ENCODE peak calls at places on chromosomes 5 and 9, in ten cellular contexts. One of them, this sample, is unnamed.

GRCh38 chr9:84697494-84698114 is 28.1 kb downstream of the NTRK2 start:
- DNase-seq in astrocyte of the spinal cord: peak
- DNase-seq in NCI-H2081: peak
- DNase-seq in cardiac fibroblast: peak
- DNase-seq in effector memory CD4-positive, alpha-beta T cell: no peak
- DNase-seq in M059J: peak
- DNase-seq in Caco-2: peak
- DNase-seq in AG09319: peak
- DNase-seq in activated CD4-positive, alpha-beta T cell treated with anti-CD3 and anti-CD28 coated beads for 4 hours: peak
- DNase-seq in endothelial cell: peak
- DNase-seq in this sample: no peak

GRCh38 chr5:143828710-143829109 is 16.7 kb downstream of the HMHB1 start:
- DNase-seq in Caco-2: no peak
- DNase-seq in endothelial cell: no peak
- DNase-seq in activated CD4-positive, alpha-beta T cell treated with anti-CD3 and anti-CD28 coated beads for 4 hours: no peak
- DNase-seq in M059J: no peak
- DNase-seq in effector memory CD4-positive, alpha-beta T cell: no peak
- DNase-seq in astrocyte of the spinal cord: no peak
- DNase-seq in AG09319: no peak
- DNase-seq in cardiac fibroblast: no peak
- DNase-seq in NCI-H2081: no peak
- DNase-seq in this sample: no peak

GRCh38 chr5:18052569-18052968 is 418.3 kb downstream of the TAF11L14 start:
- DNase-seq in AG09319: no peak
- DNase-seq in NCI-H2081: no peak
- DNase-seq in M059J: no peak
- DNase-seq in astrocyte of the spinal cord: no peak
- DNase-seq in effector memory CD4-positive, alpha-beta T cell: no peak
- DNase-seq in cardiac fibroblast: no peak
- DNase-seq in Caco-2: no peak
- DNase-seq in endothelial cell: no peak
- DNase-seq in activated CD4-positive, alpha-beta T cell treated with anti-CD3 and anti-CD28 coated beads for 4 hours: no peak
- DNase-seq in this sample: no peak

GRCh38 chr5:73515232-73515631 is 17.0 kb downstream of the BTF3 start:
- DNase-seq in NCI-H2081: peak
- DNase-seq in astrocyte of the spinal cord: no peak
- DNase-seq in Caco-2: no peak
- DNase-seq in endothelial cell: no peak
- DNase-seq in M059J: no peak
- DNase-seq in cardiac fibroblast: no peak
- DNase-seq in activated CD4-positive, alpha-beta T cell treated with anti-CD3 and anti-CD28 coated beads for 4 hours: no peak
- DNase-seq in effector memory CD4-positive, alpha-beta T cell: no peak
- DNase-seq in AG09319: no peak
- DNase-seq in this sample: no peak

GRCh38 chr9:93288891-93289883 is 105.2 kb downstream of the WNK2 start:
- DNase-seq in M059J: peak
- DNase-seq in astrocyte of the spinal cord: no peak
- DNase-seq in activated CD4-positive, alpha-beta T cell treated with anti-CD3 and anti-CD28 coated beads for 4 hours: no peak
- DNase-seq in NCI-H2081: no peak
- DNase-seq in effector memory CD4-positive, alpha-beta T cell: no peak
- DNase-seq in endothelial cell: no peak
- DNase-seq in Caco-2: no peak
- DNase-seq in cardiac fibroblast: peak
- DNase-seq in AG09319: no peak
- DNase-seq in this sample: no peak

GRCh38 chr9:135067091-135067710 is 20.3 kb upstream of the OLFM1 start:
- DNase-seq in astrocyte of the spinal cord: no peak
- DNase-seq in cardiac fibroblast: no peak
- DNase-seq in Caco-2: peak
- DNase-seq in effector memory CD4-positive, alpha-beta T cell: no peak
- DNase-seq in activated CD4-positive, alpha-beta T cell treated with anti-CD3 and anti-CD28 coated beads for 4 hours: no peak
- DNase-seq in endothelial cell: no peak
- DNase-seq in AG09319: no peak
- DNase-seq in M059J: no peak
- DNase-seq in NCI-H2081: no peak
- DNase-seq in this sample: no peak

GRCh38 chr5:74653991-74654390 is 13.5 kb upstream of the ENC1 start:
- DNase-seq in NCI-H2081: no peak
- DNase-seq in cardiac fibroblast: no peak
- DNase-seq in activated CD4-positive, alpha-beta T cell treated with anti-CD3 and anti-CD28 coated beads for 4 hours: no peak
- DNase-seq in astrocyte of the spinal cord: no peak
- DNase-seq in M059J: no peak
- DNase-seq in AG09319: no peak
- DNase-seq in effector memory CD4-positive, alpha-beta T cell: no peak
- DNase-seq in endothelial cell: no peak
- DNase-seq in Caco-2: no peak
- DNase-seq in this sample: no peak

GRCh38 chr5:181204561-181205401 is at the start of gene TRIM7:
- DNase-seq in AG09319: no peak
- DNase-seq in astrocyte of the spinal cord: peak
- DNase-seq in effector memory CD4-positive, alpha-beta T cell: no peak
- DNase-seq in NCI-H2081: no peak
- DNase-seq in activated CD4-positive, alpha-beta T cell treated with anti-CD3 and anti-CD28 coated beads for 4 hours: no peak
- DNase-seq in cardiac fibroblast: no peak
- DNase-seq in Caco-2: no peak
- DNase-seq in endothelial cell: no peak
- DNase-seq in M059J: peak
- DNase-seq in this sample: no peak

GRCh38 chr9:15374310-15374709 is 48.4 kb upstream of the SNAPC3 start:
- DNase-seq in activated CD4-positive, alpha-beta T cell treated with anti-CD3 and anti-CD28 coated beads for 4 hours: no peak
- DNase-seq in astrocyte of the spinal cord: no peak
- DNase-seq in NCI-H2081: no peak
- DNase-seq in M059J: no peak
- DNase-seq in Caco-2: no peak
- DNase-seq in cardiac fibroblast: no peak
- DNase-seq in endothelial cell: no peak
- DNase-seq in effector memory CD4-positive, alpha-beta T cell: no peak
- DNase-seq in AG09319: no peak
- DNase-seq in this sample: no peak

GRCh38 chr5:51395666-51396356 is 12.6 kb downstream of the ISL1 start:
- DNase-seq in AG09319: no peak
- DNase-seq in cardiac fibroblast: no peak
- DNase-seq in effector memory CD4-positive, alpha-beta T cell: no peak
- DNase-seq in astrocyte of the spinal cord: no peak
- DNase-seq in NCI-H2081: no peak
- DNase-seq in endothelial cell: no peak
- DNase-seq in M059J: no peak
- DNase-seq in activated CD4-positive, alpha-beta T cell treated with anti-CD3 and anti-CD28 coated beads for 4 hours: no peak
- DNase-seq in Caco-2: no peak
- DNase-seq in this sample: no peak

GRCh38 chr5:80466669-80467485 is 21.0 kb upstream of the FAM151B start:
- DNase-seq in activated CD4-positive, alpha-beta T cell treated with anti-CD3 and anti-CD28 coated beads for 4 hours: no peak
- DNase-seq in effector memory CD4-positive, alpha-beta T cell: no peak
- DNase-seq in M059J: no peak
- DNase-seq in NCI-H2081: no peak
- DNase-seq in endothelial cell: no peak
- DNase-seq in AG09319: no peak
- DNase-seq in astrocyte of the spinal cord: peak
- DNase-seq in Caco-2: no peak
- DNase-seq in cardiac fibroblast: peak
- DNase-seq in this sample: no peak

GRCh38 chr9:131272212-131272611 is 4.1 kb downstream of the FAM78A start:
- DNase-seq in effector memory CD4-positive, alpha-beta T cell: no peak
- DNase-seq in activated CD4-positive, alpha-beta T cell treated with anti-CD3 and anti-CD28 coated beads for 4 hours: no peak
- DNase-seq in NCI-H2081: no peak
- DNase-seq in M059J: no peak
- DNase-seq in astrocyte of the spinal cord: no peak
- DNase-seq in cardiac fibroblast: no peak
- DNase-seq in Caco-2: no peak
- DNase-seq in endothelial cell: no peak
- DNase-seq in AG09319: no peak
- DNase-seq in this sample: no peak

GRCh38 chr9:107547772-107548297 is 58.3 kb upstream of the KLF4 start:
- DNase-seq in effector memory CD4-positive, alpha-beta T cell: no peak
- DNase-seq in M059J: no peak
- DNase-seq in NCI-H2081: no peak
- DNase-seq in cardiac fibroblast: peak
- DNase-seq in astrocyte of the spinal cord: no peak
- DNase-seq in endothelial cell: no peak
- DNase-seq in activated CD4-positive, alpha-beta T cell treated with anti-CD3 and anti-CD28 coated beads for 4 hours: no peak
- DNase-seq in AG09319: no peak
- DNase-seq in Caco-2: no peak
- DNase-seq in this sample: no peak

GRCh38 chr9:125568616-125569015 is 138.4 kb downstream of the MAPKAP1 start:
- DNase-seq in M059J: peak
- DNase-seq in activated CD4-positive, alpha-beta T cell treated with anti-CD3 and anti-CD28 coated beads for 4 hours: no peak
- DNase-seq in astrocyte of the spinal cord: no peak
- DNase-seq in NCI-H2081: no peak
- DNase-seq in AG09319: no peak
- DNase-seq in Caco-2: no peak
- DNase-seq in endothelial cell: no peak
- DNase-seq in cardiac fibroblast: peak
- DNase-seq in effector memory CD4-positive, alpha-beta T cell: no peak
- DNase-seq in this sample: no peak

GRCh38 chr5:131264453-131265200 is 774 bp downstream of the CDC42SE2 start:
- DNase-seq in Caco-2: peak
- DNase-seq in effector memory CD4-positive, alpha-beta T cell: no peak
- DNase-seq in astrocyte of the spinal cord: peak
- DNase-seq in AG09319: no peak
- DNase-seq in cardiac fibroblast: peak
- DNase-seq in activated CD4-positive, alpha-beta T cell treated with anti-CD3 and anti-CD28 coated beads for 4 hours: peak
- DNase-seq in M059J: peak
- DNase-seq in NCI-H2081: no peak
- DNase-seq in endothelial cell: peak
- DNase-seq in this sample: no peak

GRCh38 chr9:121962421-121962820 is 130.7 kb downstream of the TTLL11 start:
- DNase-seq in astrocyte of the spinal cord: no peak
- DNase-seq in cardiac fibroblast: peak
- DNase-seq in Caco-2: no peak
- DNase-seq in effector memory CD4-positive, alpha-beta T cell: no peak
- DNase-seq in activated CD4-positive, alpha-beta T cell treated with anti-CD3 and anti-CD28 coated beads for 4 hours: no peak
- DNase-seq in NCI-H2081: no peak
- DNase-seq in M059J: no peak
- DNase-seq in endothelial cell: no peak
- DNase-seq in AG09319: no peak
- DNase-seq in this sample: no peak

GRCh38 chr5:55989860-55990259 is 4.9 kb downstream of the IL6ST start:
- DNase-seq in activated CD4-positive, alpha-beta T cell treated with anti-CD3 and anti-CD28 coated beads for 4 hours: no peak
- DNase-seq in NCI-H2081: no peak
- DNase-seq in AG09319: no peak
- DNase-seq in M059J: no peak
- DNase-seq in endothelial cell: no peak
- DNase-seq in cardiac fibroblast: no peak
- DNase-seq in astrocyte of the spinal cord: no peak
- DNase-seq in effector memory CD4-positive, alpha-beta T cell: no peak
- DNase-seq in Caco-2: no peak
- DNase-seq in this sample: no peak

GRCh38 chr5:64637144-64637543 is 53.2 kb upstream of the SHISAL2B start:
- DNase-seq in activated CD4-positive, alpha-beta T cell treated with anti-CD3 and anti-CD28 coated beads for 4 hours: no peak
- DNase-seq in Caco-2: no peak
- DNase-seq in astrocyte of the spinal cord: no peak
- DNase-seq in effector memory CD4-positive, alpha-beta T cell: no peak
- DNase-seq in NCI-H2081: no peak
- DNase-seq in cardiac fibroblast: no peak
- DNase-seq in AG09319: no peak
- DNase-seq in endothelial cell: no peak
- DNase-seq in M059J: peak
- DNase-seq in this sample: no peak

GRCh38 chr9:86946712-86947145 is 577 bp downstream of the GAS1 start:
- DNase-seq in Caco-2: no peak
- DNase-seq in AG09319: no peak
- DNase-seq in cardiac fibroblast: peak
- DNase-seq in NCI-H2081: no peak
- DNase-seq in activated CD4-positive, alpha-beta T cell treated with anti-CD3 and anti-CD28 coated beads for 4 hours: peak
- DNase-seq in M059J: peak
- DNase-seq in effector memory CD4-positive, alpha-beta T cell: peak
- DNase-seq in endothelial cell: no peak
- DNase-seq in astrocyte of the spinal cord: peak
- DNase-seq in this sample: peak

GRCh38 chr9:69168709-69169217 is 5.3 kb upstream of the TJP2 start:
- DNase-seq in endothelial cell: no peak
- DNase-seq in Caco-2: peak
- DNase-seq in cardiac fibroblast: peak
- DNase-seq in M059J: peak
- DNase-seq in activated CD4-positive, alpha-beta T cell treated with anti-CD3 and anti-CD28 coated beads for 4 hours: peak
- DNase-seq in astrocyte of the spinal cord: no peak
- DNase-seq in AG09319: no peak
- DNase-seq in effector memory CD4-positive, alpha-beta T cell: peak
- DNase-seq in NCI-H2081: peak
- DNase-seq in this sample: no peak

GRCh38 chr9:88481933-88482332 is 53.0 kb upstream of the NXNL2 start:
- DNase-seq in NCI-H2081: no peak
- DNase-seq in AG09319: no peak
- DNase-seq in activated CD4-positive, alpha-beta T cell treated with anti-CD3 and anti-CD28 coated beads for 4 hours: no peak
- DNase-seq in M059J: no peak
- DNase-seq in Caco-2: no peak
- DNase-seq in cardiac fibroblast: no peak
- DNase-seq in effector memory CD4-positive, alpha-beta T cell: no peak
- DNase-seq in astrocyte of the spinal cord: no peak
- DNase-seq in endothelial cell: no peak
- DNase-seq in this sample: no peak

GRCh38 chr5:146965781-146966659 is 87.5 kb upstream of the PPP2R2B start:
- DNase-seq in Caco-2: peak
- DNase-seq in astrocyte of the spinal cord: peak
- DNase-seq in M059J: peak
- DNase-seq in effector memory CD4-positive, alpha-beta T cell: no peak
- DNase-seq in endothelial cell: peak
- DNase-seq in activated CD4-positive, alpha-beta T cell treated with anti-CD3 and anti-CD28 coated beads for 4 hours: peak
- DNase-seq in NCI-H2081: peak
- DNase-seq in cardiac fibroblast: peak
- DNase-seq in AG09319: peak
- DNase-seq in this sample: peak

GRCh38 chr5:132838516-132839282 is 8.3 kb upstream of the SHROOM1 start:
- DNase-seq in AG09319: no peak
- DNase-seq in endothelial cell: no peak
- DNase-seq in cardiac fibroblast: no peak
- DNase-seq in Caco-2: no peak
- DNase-seq in activated CD4-positive, alpha-beta T cell treated with anti-CD3 and anti-CD28 coated beads for 4 hours: no peak
- DNase-seq in effector memory CD4-positive, alpha-beta T cell: no peak
- DNase-seq in astrocyte of the spinal cord: no peak
- DNase-seq in M059J: no peak
- DNase-seq in NCI-H2081: no peak
- DNase-seq in this sample: no peak

GRCh38 chr5:71782771-71783770 is 64.0 kb downstream of the CARTPT start:
- DNase-seq in astrocyte of the spinal cord: peak
- DNase-seq in effector memory CD4-positive, alpha-beta T cell: no peak
- DNase-seq in Caco-2: peak
- DNase-seq in AG09319: peak
- DNase-seq in endothelial cell: peak
- DNase-seq in NCI-H2081: peak
- DNase-seq in cardiac fibroblast: peak
- DNase-seq in activated CD4-positive, alpha-beta T cell treated with anti-CD3 and anti-CD28 coated beads for 4 hours: peak
- DNase-seq in M059J: peak
- DNase-seq in this sample: peak

GRCh38 chr9:121690766-121691165 is 39.3 kb downstream of the DAB2IP start:
- DNase-seq in Caco-2: no peak
- DNase-seq in effector memory CD4-positive, alpha-beta T cell: no peak
- DNase-seq in activated CD4-positive, alpha-beta T cell treated with anti-CD3 and anti-CD28 coated beads for 4 hours: no peak
- DNase-seq in NCI-H2081: no peak
- DNase-seq in astrocyte of the spinal cord: no peak
- DNase-seq in cardiac fibroblast: no peak
- DNase-seq in AG09319: no peak
- DNase-seq in endothelial cell: no peak
- DNase-seq in M059J: no peak
- DNase-seq in this sample: no peak

GRCh38 chr5:131994090-131994489 is 17.4 kb downstream of the ACSL6 start:
- DNase-seq in endothelial cell: no peak
- DNase-seq in effector memory CD4-positive, alpha-beta T cell: no peak
- DNase-seq in astrocyte of the spinal cord: no peak
- DNase-seq in NCI-H2081: no peak
- DNase-seq in Caco-2: no peak
- DNase-seq in activated CD4-positive, alpha-beta T cell treated with anti-CD3 and anti-CD28 coated beads for 4 hours: no peak
- DNase-seq in M059J: no peak
- DNase-seq in AG09319: no peak
- DNase-seq in cardiac fibroblast: no peak
- DNase-seq in this sample: no peak

GRCh38 chr5:158456756-158457155 is 597.8 kb upstream of the CLINT1 start:
- DNase-seq in NCI-H2081: no peak
- DNase-seq in M059J: peak
- DNase-seq in endothelial cell: no peak
- DNase-seq in Caco-2: no peak
- DNase-seq in activated CD4-positive, alpha-beta T cell treated with anti-CD3 and anti-CD28 coated beads for 4 hours: no peak
- DNase-seq in AG09319: peak
- DNase-seq in cardiac fibroblast: peak
- DNase-seq in effector memory CD4-positive, alpha-beta T cell: no peak
- DNase-seq in astrocyte of the spinal cord: peak
- DNase-seq in this sample: no peak

GRCh38 chr5:38263983-38264382 is 5.6 kb downstream of the EGFLAM start:
- DNase-seq in astrocyte of the spinal cord: no peak
- DNase-seq in endothelial cell: no peak
- DNase-seq in activated CD4-positive, alpha-beta T cell treated with anti-CD3 and anti-CD28 coated beads for 4 hours: no peak
- DNase-seq in effector memory CD4-positive, alpha-beta T cell: no peak
- DNase-seq in M059J: no peak
- DNase-seq in AG09319: no peak
- DNase-seq in Caco-2: no peak
- DNase-seq in NCI-H2081: no peak
- DNase-seq in cardiac fibroblast: no peak
- DNase-seq in this sample: no peak

This sample was measured in effector CD4-positive, alpha-beta T cell.